ENCODE peak calls at places on chromosomes 2 and 18, in nine cellular contexts. One of them, this sample, is unnamed.

GRCh38 chr18:66792466-66792865 is 188.6 kb upstream of the CDH19 start:
- DNase-seq in non-pigmented ciliary epithelial cell: peak
- DNase-seq in effector memory CD4-positive, alpha-beta T cell: no peak
- DNase-seq in ecto neural progenitor cell: no peak
- DNase-seq in right cardiac atrium: no peak
- DNase-seq in astrocyte of the spinal cord: no peak
- DNase-seq in spleen: no peak
- DNase-seq in AG20443: no peak
- DNase-seq in stimulated activated CD4-positive, alpha-beta T cell treated with anti-CD3 and anti-CD28 coated beads, Interleukin-15, amount 100 ng/mL, for 48 hours: no peak
- DNase-seq in this sample: no peak

GRCh38 chr2:15642334-15643208 is 50.9 kb downstream of the DDX1 start:
- DNase-seq in spleen: no peak
- DNase-seq in effector memory CD4-positive, alpha-beta T cell: no peak
- DNase-seq in astrocyte of the spinal cord: no peak
- DNase-seq in AG20443: no peak
- DNase-seq in right cardiac atrium: no peak
- DNase-seq in ecto neural progenitor cell: no peak
- DNase-seq in stimulated activated CD4-positive, alpha-beta T cell treated with anti-CD3 and anti-CD28 coated beads, Interleukin-15, amount 100 ng/mL, for 48 hours: no peak
- DNase-seq in non-pigmented ciliary epithelial cell: no peak
- DNase-seq in this sample: no peak

GRCh38 chr2:236366049-236366387 is 101.8 kb upstream of the ASB18 start:
- DNase-seq in AG20443: no peak
- DNase-seq in effector memory CD4-positive, alpha-beta T cell: no peak
- DNase-seq in right cardiac atrium: no peak
- DNase-seq in astrocyte of the spinal cord: no peak
- DNase-seq in non-pigmented ciliary epithelial cell: no peak
- DNase-seq in spleen: no peak
- DNase-seq in stimulated activated CD4-positive, alpha-beta T cell treated with anti-CD3 and anti-CD28 coated beads, Interleukin-15, amount 100 ng/mL, for 48 hours: no peak
- DNase-seq in ecto neural progenitor cell: peak
- DNase-seq in this sample: no peak

GRCh38 chr2:33190393-33190937 is 243.7 kb downstream of the LTBP1 start:
- DNase-seq in spleen: no peak
- DNase-seq in astrocyte of the spinal cord: no peak
- DNase-seq in effector memory CD4-positive, alpha-beta T cell: no peak
- DNase-seq in ecto neural progenitor cell: no peak
- DNase-seq in right cardiac atrium: no peak
- DNase-seq in non-pigmented ciliary epithelial cell: no peak
- DNase-seq in AG20443: no peak
- DNase-seq in stimulated activated CD4-positive, alpha-beta T cell treated with anti-CD3 and anti-CD28 coated beads, Interleukin-15, amount 100 ng/mL, for 48 hours: no peak
- DNase-seq in this sample: no peak

GRCh38 chr2:43542285-43542933 is 53.4 kb downstream of the THADA start:
- DNase-seq in ecto neural progenitor cell: no peak
- DNase-seq in spleen: no peak
- DNase-seq in effector memory CD4-positive, alpha-beta T cell: no peak
- DNase-seq in astrocyte of the spinal cord: peak
- DNase-seq in stimulated activated CD4-positive, alpha-beta T cell treated with anti-CD3 and anti-CD28 coated beads, Interleukin-15, amount 100 ng/mL, for 48 hours: no peak
- DNase-seq in right cardiac atrium: no peak
- DNase-seq in non-pigmented ciliary epithelial cell: no peak
- DNase-seq in AG20443: peak
- DNase-seq in this sample: no peak

GRCh38 chr2:1717129-1717528 is 27.2 kb downstream of the PXDN start:
- DNase-seq in AG20443: no peak
- DNase-seq in non-pigmented ciliary epithelial cell: no peak
- DNase-seq in ecto neural progenitor cell: peak
- DNase-seq in right cardiac atrium: peak
- DNase-seq in stimulated activated CD4-positive, alpha-beta T cell treated with anti-CD3 and anti-CD28 coated beads, Interleukin-15, amount 100 ng/mL, for 48 hours: no peak
- DNase-seq in effector memory CD4-positive, alpha-beta T cell: no peak
- DNase-seq in astrocyte of the spinal cord: peak
- DNase-seq in spleen: no peak
- DNase-seq in this sample: no peak

GRCh38 chr2:6394266-6394665 is 471.4 kb downstream of the CMPK2 start:
- DNase-seq in non-pigmented ciliary epithelial cell: no peak
- DNase-seq in astrocyte of the spinal cord: no peak
- DNase-seq in stimulated activated CD4-positive, alpha-beta T cell treated with anti-CD3 and anti-CD28 coated beads, Interleukin-15, amount 100 ng/mL, for 48 hours: no peak
- DNase-seq in effector memory CD4-positive, alpha-beta T cell: no peak
- DNase-seq in right cardiac atrium: no peak
- DNase-seq in spleen: no peak
- DNase-seq in AG20443: no peak
- DNase-seq in ecto neural progenitor cell: no peak
- DNase-seq in this sample: no peak

GRCh38 chr2:70103531-70104061 is 16.3 kb downstream of the PCBP1 start:
- DNase-seq in ecto neural progenitor cell: no peak
- DNase-seq in effector memory CD4-positive, alpha-beta T cell: no peak
- DNase-seq in right cardiac atrium: no peak
- DNase-seq in astrocyte of the spinal cord: no peak
- DNase-seq in spleen: no peak
- DNase-seq in stimulated activated CD4-positive, alpha-beta T cell treated with anti-CD3 and anti-CD28 coated beads, Interleukin-15, amount 100 ng/mL, for 48 hours: no peak
- DNase-seq in non-pigmented ciliary epithelial cell: no peak
- DNase-seq in AG20443: no peak
- DNase-seq in this sample: no peak

GRCh38 chr18:22069916-22070315 is 99.5 kb upstream of the GATA6 start:
- DNase-seq in right cardiac atrium: peak
- DNase-seq in spleen: no peak
- DNase-seq in astrocyte of the spinal cord: no peak
- DNase-seq in non-pigmented ciliary epithelial cell: no peak
- DNase-seq in effector memory CD4-positive, alpha-beta T cell: no peak
- DNase-seq in ecto neural progenitor cell: no peak
- DNase-seq in stimulated activated CD4-positive, alpha-beta T cell treated with anti-CD3 and anti-CD28 coated beads, Interleukin-15, amount 100 ng/mL, for 48 hours: no peak
- DNase-seq in AG20443: no peak
- DNase-seq in this sample: no peak

GRCh38 chr2:112084689-112085381 is 29.8 kb downstream of the TMEM87B start:
- DNase-seq in stimulated activated CD4-positive, alpha-beta T cell treated with anti-CD3 and anti-CD28 coated beads, Interleukin-15, amount 100 ng/mL, for 48 hours: no peak
- DNase-seq in ecto neural progenitor cell: no peak
- DNase-seq in astrocyte of the spinal cord: no peak
- DNase-seq in spleen: no peak
- DNase-seq in AG20443: no peak
- DNase-seq in right cardiac atrium: no peak
- DNase-seq in non-pigmented ciliary epithelial cell: no peak
- DNase-seq in effector memory CD4-positive, alpha-beta T cell: no peak
- DNase-seq in this sample: no peak

GRCh38 chr2:70767699-70768584 is at the start of gene ADD2:
- DNase-seq in non-pigmented ciliary epithelial cell: no peak
- DNase-seq in AG20443: peak
- DNase-seq in spleen: peak
- DNase-seq in astrocyte of the spinal cord: peak
- DNase-seq in effector memory CD4-positive, alpha-beta T cell: no peak
- DNase-seq in right cardiac atrium: peak
- DNase-seq in ecto neural progenitor cell: peak
- DNase-seq in stimulated activated CD4-positive, alpha-beta T cell treated with anti-CD3 and anti-CD28 coated beads, Interleukin-15, amount 100 ng/mL, for 48 hours: peak
- DNase-seq in this sample: no peak